ENCODE peak calls at places on chromosomes 3 and 15, in ten cellular contexts. One of them, this sample, is unnamed.

GRCh38 chr3:141853146-141853690 is 23.2 kb upstream of the ATP1B3 start:
- DNase-seq in A673: no peak
- DNase-seq in SJSA1: no peak
- DNase-seq in tibial artery: no peak
- DNase-seq in lower leg skin: no peak
- DNase-seq in A549: no peak
- DNase-seq in AG10803: peak
- DNase-seq in fibroblast of lung: no peak
- DNase-seq in fibroblast of pulmonary artery: no peak
- DNase-seq in colonic mucosa: no peak
- DNase-seq in this sample: no peak

GRCh38 chr15:78340243-78341056 is at the start of gene CRABP1:
- DNase-seq in A673: no peak
- DNase-seq in SJSA1: no peak
- DNase-seq in tibial artery: no peak
- DNase-seq in lower leg skin: no peak
- DNase-seq in A549: no peak
- DNase-seq in AG10803: no peak
- DNase-seq in fibroblast of lung: no peak
- DNase-seq in fibroblast of pulmonary artery: no peak
- DNase-seq in colonic mucosa: no peak
- DNase-seq in this sample: no peak

GRCh38 chr15:75620043-75620775 is 5.3 kb downstream of the SNUPN start:
- DNase-seq in A673: peak
- DNase-seq in SJSA1: no peak
- DNase-seq in tibial artery: peak
- DNase-seq in lower leg skin: peak
- DNase-seq in A549: no peak
- DNase-seq in AG10803: peak
- DNase-seq in fibroblast of lung: peak
- DNase-seq in fibroblast of pulmonary artery: peak
- DNase-seq in colonic mucosa: no peak
- DNase-seq in this sample: no peak

GRCh38 chr3:136050250-136050649 is 84.7 kb downstream of the PPP2R3A start:
- DNase-seq in A673: no peak
- DNase-seq in SJSA1: no peak
- DNase-seq in tibial artery: no peak
- DNase-seq in lower leg skin: no peak
- DNase-seq in A549: no peak
- DNase-seq in AG10803: no peak
- DNase-seq in fibroblast of lung: peak
- DNase-seq in fibroblast of pulmonary artery: no peak
- DNase-seq in colonic mucosa: no peak
- DNase-seq in this sample: no peak

GRCh38 chr3:139772539-139773500 is 95.0 kb upstream of the NMNAT3 start:
- DNase-seq in A673: no peak
- DNase-seq in SJSA1: peak
- DNase-seq in tibial artery: no peak
- DNase-seq in lower leg skin: no peak
- DNase-seq in A549: no peak
- DNase-seq in AG10803: peak
- DNase-seq in fibroblast of lung: peak
- DNase-seq in fibroblast of pulmonary artery: peak
- DNase-seq in colonic mucosa: no peak
- DNase-seq in this sample: no peak

GRCh38 chr3:76685858-76686257 is 354.0 kb upstream of the ROBO2 start:
- DNase-seq in A673: no peak
- DNase-seq in SJSA1: no peak
- DNase-seq in tibial artery: no peak
- DNase-seq in lower leg skin: no peak
- DNase-seq in A549: no peak
- DNase-seq in AG10803: no peak
- DNase-seq in fibroblast of lung: peak
- DNase-seq in fibroblast of pulmonary artery: no peak
- DNase-seq in colonic mucosa: no peak
- DNase-seq in this sample: no peak

GRCh38 chr3:150299221-150299620 is 108.9 kb upstream of the TSC22D2 start:
- DNase-seq in A673: no peak
- DNase-seq in SJSA1: peak
- DNase-seq in tibial artery: no peak
- DNase-seq in lower leg skin: no peak
- DNase-seq in A549: no peak
- DNase-seq in AG10803: no peak
- DNase-seq in fibroblast of lung: peak
- DNase-seq in fibroblast of pulmonary artery: no peak
- DNase-seq in colonic mucosa: no peak
- DNase-seq in this sample: no peak

GRCh38 chr15:34883633-34884032 is 85.9 kb downstream of the AQR start:
- DNase-seq in A673: no peak
- DNase-seq in SJSA1: no peak
- DNase-seq in tibial artery: no peak
- DNase-seq in lower leg skin: no peak
- DNase-seq in A549: no peak
- DNase-seq in AG10803: no peak
- DNase-seq in fibroblast of lung: peak
- DNase-seq in fibroblast of pulmonary artery: no peak
- DNase-seq in colonic mucosa: no peak
- DNase-seq in this sample: no peak

GRCh38 chr3:123971416-123971815 is 10.4 kb upstream of the CCDC14 start:
- DNase-seq in A673: no peak
- DNase-seq in SJSA1: no peak
- DNase-seq in tibial artery: no peak
- DNase-seq in lower leg skin: no peak
- DNase-seq in A549: no peak
- DNase-seq in AG10803: no peak
- DNase-seq in fibroblast of lung: peak
- DNase-seq in fibroblast of pulmonary artery: no peak
- DNase-seq in colonic mucosa: no peak
- DNase-seq in this sample: no peak

GRCh38 chr3:116166121-116166520 is 279.2 kb downstream of the LSAMP start:
- DNase-seq in A673: no peak
- DNase-seq in SJSA1: no peak
- DNase-seq in tibial artery: no peak
- DNase-seq in lower leg skin: no peak
- DNase-seq in A549: no peak
- DNase-seq in AG10803: no peak
- DNase-seq in fibroblast of lung: no peak
- DNase-seq in fibroblast of pulmonary artery: no peak
- DNase-seq in colonic mucosa: no peak
- DNase-seq in this sample: no peak

GRCh38 chr3:43707998-43708397 is 17.3 kb downstream of the ABHD5 start:
- DNase-seq in A673: peak
- DNase-seq in SJSA1: no peak
- DNase-seq in tibial artery: no peak
- DNase-seq in lower leg skin: no peak
- DNase-seq in A549: peak
- DNase-seq in AG10803: peak
- DNase-seq in fibroblast of lung: peak
- DNase-seq in fibroblast of pulmonary artery: peak
- DNase-seq in colonic mucosa: no peak
- DNase-seq in this sample: no peak

GRCh38 chr15:69081310-69082004 is 67.0 kb downstream of the NOX5 start:
- DNase-seq in A673: peak
- DNase-seq in SJSA1: no peak
- DNase-seq in tibial artery: peak
- DNase-seq in lower leg skin: no peak
- DNase-seq in A549: no peak
- DNase-seq in AG10803: peak
- DNase-seq in fibroblast of lung: peak
- DNase-seq in fibroblast of pulmonary artery: peak
- DNase-seq in colonic mucosa: no peak
- DNase-seq in this sample: no peak

GRCh38 chr15:80871801-80872327 is 92.7 kb downstream of the CEMIP start:
- DNase-seq in A673: no peak
- DNase-seq in SJSA1: no peak
- DNase-seq in tibial artery: no peak
- DNase-seq in lower leg skin: no peak
- DNase-seq in A549: no peak
- DNase-seq in AG10803: no peak
- DNase-seq in fibroblast of lung: no peak
- DNase-seq in fibroblast of pulmonary artery: no peak
- DNase-seq in colonic mucosa: no peak
- DNase-seq in this sample: no peak

GRCh38 chr3:159482241-159483031 is 506.2 kb upstream of the IL12A start:
- DNase-seq in A673: no peak
- DNase-seq in SJSA1: no peak
- DNase-seq in tibial artery: no peak
- DNase-seq in lower leg skin: no peak
- DNase-seq in A549: no peak
- DNase-seq in AG10803: no peak
- DNase-seq in fibroblast of lung: peak
- DNase-seq in fibroblast of pulmonary artery: no peak
- DNase-seq in colonic mucosa: no peak
- DNase-seq in this sample: no peak

GRCh38 chr3:93969997-93970396 is 3.7 kb downstream of the PROS1 start:
- DNase-seq in A673: no peak
- DNase-seq in SJSA1: no peak
- DNase-seq in tibial artery: no peak
- DNase-seq in lower leg skin: no peak
- DNase-seq in A549: no peak
- DNase-seq in AG10803: no peak
- DNase-seq in fibroblast of lung: no peak
- DNase-seq in fibroblast of pulmonary artery: no peak
- DNase-seq in colonic mucosa: no peak
- DNase-seq in this sample: no peak

GRCh38 chr3:58041182-58041825 is 33.1 kb downstream of the FLNB start:
- DNase-seq in A673: no peak
- DNase-seq in SJSA1: no peak
- DNase-seq in tibial artery: no peak
- DNase-seq in lower leg skin: no peak
- DNase-seq in A549: no peak
- DNase-seq in AG10803: no peak
- DNase-seq in fibroblast of lung: peak
- DNase-seq in fibroblast of pulmonary artery: peak
- DNase-seq in colonic mucosa: no peak
- DNase-seq in this sample: no peak

GRCh38 chr3:58037141-58037910 is 29.1 kb downstream of the FLNB start:
- DNase-seq in A673: no peak
- DNase-seq in SJSA1: no peak
- DNase-seq in tibial artery: no peak
- DNase-seq in lower leg skin: no peak
- DNase-seq in A549: no peak
- DNase-seq in AG10803: no peak
- DNase-seq in fibroblast of lung: no peak
- DNase-seq in fibroblast of pulmonary artery: no peak
- DNase-seq in colonic mucosa: no peak
- DNase-seq in this sample: no peak

GRCh38 chr3:58036287-58037032 is 28.2 kb downstream of the FLNB start:
- DNase-seq in A673: no peak
- DNase-seq in SJSA1: no peak
- DNase-seq in tibial artery: no peak
- DNase-seq in lower leg skin: no peak
- DNase-seq in A549: no peak
- DNase-seq in AG10803: no peak
- DNase-seq in fibroblast of lung: no peak
- DNase-seq in fibroblast of pulmonary artery: no peak
- DNase-seq in colonic mucosa: peak
- DNase-seq in this sample: no peak

GRCh38 chr3:58039609-58040008 is 31.4 kb downstream of the FLNB start:
- DNase-seq in A673: no peak
- DNase-seq in SJSA1: no peak
- DNase-seq in tibial artery: no peak
- DNase-seq in lower leg skin: no peak
- DNase-seq in A549: no peak
- DNase-seq in AG10803: no peak
- DNase-seq in fibroblast of lung: no peak
- DNase-seq in fibroblast of pulmonary artery: no peak
- DNase-seq in colonic mucosa: no peak
- DNase-seq in this sample: no peak

GRCh38 chr3:58038675-58039302 is 30.6 kb downstream of the FLNB start:
- DNase-seq in A673: no peak
- DNase-seq in SJSA1: no peak
- DNase-seq in tibial artery: no peak
- DNase-seq in lower leg skin: no peak
- DNase-seq in A549: no peak
- DNase-seq in AG10803: peak
- DNase-seq in fibroblast of lung: peak
- DNase-seq in fibroblast of pulmonary artery: no peak
- DNase-seq in colonic mucosa: no peak
- DNase-seq in this sample: no peak
- H3K4me3 ChIP-seq in A673: no peak
- H3K4me3 ChIP-seq in SJSA1: no peak
- H3K4me3 ChIP-seq in tibial artery: no peak
- H3K4me3 ChIP-seq in lower leg skin: no peak
- H3K4me3 ChIP-seq in A549: no peak
- H3K4me3 ChIP-seq in AG10803: no peak
- H3K4me3 ChIP-seq in fibroblast of lung: no peak
- H3K4me3 ChIP-seq in fibroblast of pulmonary artery: no peak
- H3K4me3 ChIP-seq in colonic mucosa: no peak
- H3K4me3 ChIP-seq in this sample: no peak

GRCh38 chr15:67407709-67408257 is 113.1 kb upstream of the C15orf61 start:
- DNase-seq in A673: no peak
- DNase-seq in SJSA1: no peak
- DNase-seq in tibial artery: no peak
- DNase-seq in lower leg skin: no peak
- DNase-seq in A549: no peak
- DNase-seq in AG10803: no peak
- DNase-seq in fibroblast of lung: no peak
- DNase-seq in fibroblast of pulmonary artery: no peak
- DNase-seq in colonic mucosa: no peak
- DNase-seq in this sample: no peak
- H3K4me3 ChIP-seq in A673: no peak
- H3K4me3 ChIP-seq in SJSA1: no peak
- H3K4me3 ChIP-seq in tibial artery: no peak
- H3K4me3 ChIP-seq in lower leg skin: no peak
- H3K4me3 ChIP-seq in A549: no peak
- H3K4me3 ChIP-seq in AG10803: no peak
- H3K4me3 ChIP-seq in fibroblast of lung: no peak
- H3K4me3 ChIP-seq in fibroblast of pulmonary artery: no peak
- H3K4me3 ChIP-seq in colonic mucosa: no peak
- H3K4me3 ChIP-seq in this sample: no peak

GRCh38 chr3:108132727-108133373 is 42.0 kb upstream of the CD47 start:
- DNase-seq in A673: no peak
- DNase-seq in SJSA1: no peak
- DNase-seq in tibial artery: no peak
- DNase-seq in lower leg skin: no peak
- DNase-seq in A549: peak
- DNase-seq in AG10803: no peak
- DNase-seq in fibroblast of lung: peak
- DNase-seq in fibroblast of pulmonary artery: peak
- DNase-seq in colonic mucosa: no peak
- DNase-seq in this sample: no peak
- H3K4me3 ChIP-seq in A673: no peak
- H3K4me3 ChIP-seq in SJSA1: no peak
- H3K4me3 ChIP-seq in tibial artery: no peak
- H3K4me3 ChIP-seq in lower leg skin: no peak
- H3K4me3 ChIP-seq in A549: peak
- H3K4me3 ChIP-seq in AG10803: no peak
- H3K4me3 ChIP-seq in fibroblast of lung: no peak
- H3K4me3 ChIP-seq in fibroblast of pulmonary artery: no peak
- H3K4me3 ChIP-seq in colonic mucosa: no peak
- H3K4me3 ChIP-seq in this sample: peak

DNA sequence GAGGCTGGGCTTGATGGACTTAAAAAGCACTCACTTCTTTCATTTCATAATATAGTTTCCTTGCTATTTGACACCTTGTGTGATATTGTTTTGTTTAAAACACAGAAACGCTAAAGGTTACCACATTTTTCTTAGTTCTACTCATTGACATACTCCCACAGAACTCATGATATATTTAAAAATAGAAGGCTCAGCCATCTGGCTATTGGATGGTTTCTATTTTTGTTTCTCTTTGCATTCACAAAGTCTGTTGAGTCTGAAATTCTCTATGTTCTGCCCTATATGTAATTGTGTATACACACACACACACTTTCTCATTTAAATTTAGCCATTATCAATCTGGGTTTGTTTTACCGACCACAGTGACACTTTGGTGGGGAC is 128.2 kb downstream of the SOX2 start:
- DNase-seq in A673: no peak
- DNase-seq in SJSA1: no peak
- DNase-seq in tibial artery: no peak
- DNase-seq in lower leg skin: no peak
- DNase-seq in A549: no peak
- DNase-seq in AG10803: no peak
- DNase-seq in fibroblast of lung: peak
- DNase-seq in fibroblast of pulmonary artery: no peak
- DNase-seq in colonic mucosa: no peak
- DNase-seq in this sample: no peak
- H3K4me3 ChIP-seq in A673: no peak
- H3K4me3 ChIP-seq in SJSA1: no peak
- H3K4me3 ChIP-seq in tibial artery: no peak
- H3K4me3 ChIP-seq in lower leg skin: no peak
- H3K4me3 ChIP-seq in A549: no peak
- H3K4me3 ChIP-seq in AG10803: no peak
- H3K4me3 ChIP-seq in fibroblast of lung: no peak
- H3K4me3 ChIP-seq in fibroblast of pulmonary artery: no peak
- H3K4me3 ChIP-seq in colonic mucosa: no peak
- H3K4me3 ChIP-seq in this sample: no peak